ENCODE peak calls at places on chromosomes 12 and 14, in seven cellular contexts. E, C, G, N, T, L and V are unnamed samples.

GRCh38 chr12:68529466-68529865 is 81.2 kb upstream of the RAP1B start:
- DNase-seq in G (no peak), L (no peak), E (no peak), T (no peak), N (no peak), C (no peak), V (no peak)

GRCh38 chr12:102910792-102911191 is 6.3 kb downstream of the PAH start:
- DNase-seq in G (no peak), C (no peak), E (no peak), T (no peak), N (no peak), L (no peak), V (no peak)

GRCh38 chr12:114878781-114879180 is 194.8 kb upstream of the TBX3 start:
- DNase-seq in C (no peak), E (no peak), N (no peak), T (no peak), G (no peak), L (no peak), V (no peak)

GRCh38 chr14:81051547-81051946 is 96.1 kb downstream of the TSHR start:
- DNase-seq in G (no peak), E (no peak), C (no peak), N (no peak), L (no peak), T (no peak), V (no peak)

GRCh38 chr12:65584041-65584440 is 240.2 kb upstream of the HMGA2 start:
- DNase-seq in L (no peak), G (no peak), E (no peak), T (no peak), N (no peak), C (no peak), V (no peak)

GRCh38 chr12:123714302-123714627 is 2.1 kb downstream of the ATP6V0A2 start:
- DNase-seq in E (no peak), C (no peak), N (no peak), G (no peak), L (no peak), T (no peak), V (no peak)

GRCh38 chr12:51773145-51773869 is 75.2 kb downstream of the FIGNL2 start:
- DNase-seq in E (no peak), T (no peak), G (no peak), N (peak), L (no peak), C (no peak), V (no peak)

GRCh38 chr14:36556811-36557433 is 25.5 kb downstream of the NKX2-8 start:
- DNase-seq in E (no peak), C (no peak), G (no peak), N (peak), L (no peak), T (no peak), V (no peak)

GRCh38 chr12:95548056-95548538 is 3.2 kb downstream of the USP44 start:
- DNase-seq in E (no peak), N (no peak), L (peak), T (no peak), G (peak), C (peak), V (peak)

GRCh38 chr12:113276306-113276705 is 55.0 kb downstream of the TPCN1 start:
- DNase-seq in T (peak), E (no peak), C (no peak), G (no peak), L (no peak), N (no peak), V (no peak)

GRCh38 chr14:93759781-93760307 is 28.4 kb downstream of the PRIMA1 start:
- DNase-seq in T (peak), E (no peak), C (no peak), L (peak), N (no peak), G (no peak), V (no peak)

GRCh38 chr12:29534935-29535334 is 37.4 kb upstream of the OVCH1 start:
- DNase-seq in L (no peak), E (no peak), T (no peak), C (no peak), G (no peak), N (no peak), V (no peak)

GRCh38 chr12:53097207-53097563 is 282 bp upstream of the IGFBP6 start:
- DNase-seq in C (no peak), N (no peak), T (no peak), L (no peak), G (no peak), E (no peak), V (no peak)

GRCh38 chr14:20760950-20761349 is 7.3 kb upstream of the EDDM3B start:
- DNase-seq in T (no peak), L (no peak), E (no peak), N (no peak), C (no peak), G (no peak), V (no peak)

GRCh38 chr12:15035185-15035584 is 62.3 kb downstream of the PDE6H start:
- DNase-seq in T (no peak), L (no peak), N (no peak), G (no peak), E (no peak), C (no peak), V (no peak)

GRCh38 chr14:28744126-28744525 is 22.5 kb upstream of the FOXG1 start:
- DNase-seq in G (no peak), E (no peak), C (no peak), T (no peak), N (no peak), L (no peak), V (no peak)

GRCh38 chr14:95258754-95259593 is 60.7 kb downstream of the CLMN start:
- DNase-seq in L (no peak), C (no peak), N (no peak), G (peak), E (no peak), T (no peak), V (no peak)

GRCh38 chr12:19530631-19531020 is 91.3 kb downstream of the AEBP2 start:
- DNase-seq in C (no peak), G (no peak), L (no peak), E (no peak), N (no peak), T (no peak), V (no peak)

GRCh38 chr12:25434493-25434892 is 118.6 kb downstream of the LMNTD1 start:
- DNase-seq in G (no peak), T (no peak), C (no peak), E (no peak), L (no peak), N (no peak), V (no peak)

GRCh38 chr12:73220951-73221350 is 948.8 kb downstream of the TRHDE start:
- DNase-seq in L (no peak), C (no peak), T (no peak), E (no peak), G (no peak), N (no peak), V (no peak)

GRCh38 chr14:100900837-100901390 is 2.6 kb downstream of the RTL1 start:
- DNase-seq in E (peak), L (peak), G (no peak), T (peak), C (peak), N (peak), V (no peak)

GRCh38 chr12:50597200-50598195 is 92.7 kb downstream of the DIP2B start:
- DNase-seq in L (no peak), N (peak), G (peak), T (no peak), E (no peak), C (no peak), V (no peak)

GRCh38 chr12:5442251-5443006 is 10.5 kb downstream of the NTF3 start:
- DNase-seq in G (no peak), L (no peak), N (peak), T (no peak), E (no peak), C (no peak), V (no peak)

GRCh38 chr14:57205953-57206352 is 62.8 kb downstream of the EXOC5 start:
- DNase-seq in E (no peak), L (no peak), C (no peak), N (no peak), G (no peak), T (no peak), V (no peak)

GRCh38 chr14:79483472-79483871 is 727.8 kb downstream of the DIO2 start:
- DNase-seq in T (no peak), E (no peak), L (no peak), N (no peak), G (no peak), C (no peak), V (no peak)

GRCh38 chr14:87896393-87897380 is 96.3 kb downstream of the GALC start:
- DNase-seq in N (peak), E (no peak), L (no peak), T (no peak), C (no peak), G (no peak), V (no peak)

GRCh38 chr14:45198551-45198950 is 54.5 kb downstream of the MIS18BP1 start:
- DNase-seq in G (no peak), T (no peak), E (no peak), N (no peak), C (no peak), L (no peak), V (no peak)

GRCh38 chr12:118344829-118345228 is 27.9 kb downstream of the TAOK3 start:
- DNase-seq in E (no peak), N (no peak), C (no peak), L (no peak), G (no peak), T (no peak), V (no peak)

GRCh38 chr12:59803735-59804134 is 207.9 kb downstream of the SLC16A7 start:
- DNase-seq in T (no peak), E (no peak), L (no peak), N (no peak), C (no peak), G (no peak), V (no peak)

GRCh38 chr14:106024983-106025604 is 498.7 kb downstream of the TMEM121 start:
- DNase-seq in N (no peak), T (peak), C (no peak), G (no peak), E (no peak), L (no peak), V (no peak)

GRCh38 chr12:123897221-123897620 is 75.4 kb downstream of the CCDC92 start:
- DNase-seq in G (no peak), T (no peak), L (no peak), N (peak), E (no peak), C (no peak), V (no peak)

GRCh38 chr12:1287446-1287975 is 296.5 kb downstream of the ERC1 start:
- DNase-seq in E (no peak), C (no peak), G (no peak), T (no peak), L (no peak), N (no peak), V (no peak)

GRCh38 chr14:57493467-57494181 is at the start of gene CCDC198:
- DNase-seq in G (no peak), T (no peak), L (no peak), C (no peak), E (no peak), N (no peak), V (no peak)

GRCh38 chr14:45287609-45288008 is 34.6 kb upstream of the MIS18BP1 start:
- DNase-seq in G (no peak), L (no peak), E (no peak), N (no peak), C (no peak), T (no peak), V (no peak)

GRCh38 chr14:100862277-100862676 is 36.4 kb downstream of the MEG3 start:
- DNase-seq in E (no peak), C (peak), T (peak), G (no peak), N (no peak), L (no peak), V (no peak)

GRCh38 chr12:25988505-25988904 is 30.0 kb downstream of the RASSF8 start:
- DNase-seq in E (no peak), L (no peak), C (no peak), T (no peak), N (no peak), G (no peak), V (no peak)

DNA sequence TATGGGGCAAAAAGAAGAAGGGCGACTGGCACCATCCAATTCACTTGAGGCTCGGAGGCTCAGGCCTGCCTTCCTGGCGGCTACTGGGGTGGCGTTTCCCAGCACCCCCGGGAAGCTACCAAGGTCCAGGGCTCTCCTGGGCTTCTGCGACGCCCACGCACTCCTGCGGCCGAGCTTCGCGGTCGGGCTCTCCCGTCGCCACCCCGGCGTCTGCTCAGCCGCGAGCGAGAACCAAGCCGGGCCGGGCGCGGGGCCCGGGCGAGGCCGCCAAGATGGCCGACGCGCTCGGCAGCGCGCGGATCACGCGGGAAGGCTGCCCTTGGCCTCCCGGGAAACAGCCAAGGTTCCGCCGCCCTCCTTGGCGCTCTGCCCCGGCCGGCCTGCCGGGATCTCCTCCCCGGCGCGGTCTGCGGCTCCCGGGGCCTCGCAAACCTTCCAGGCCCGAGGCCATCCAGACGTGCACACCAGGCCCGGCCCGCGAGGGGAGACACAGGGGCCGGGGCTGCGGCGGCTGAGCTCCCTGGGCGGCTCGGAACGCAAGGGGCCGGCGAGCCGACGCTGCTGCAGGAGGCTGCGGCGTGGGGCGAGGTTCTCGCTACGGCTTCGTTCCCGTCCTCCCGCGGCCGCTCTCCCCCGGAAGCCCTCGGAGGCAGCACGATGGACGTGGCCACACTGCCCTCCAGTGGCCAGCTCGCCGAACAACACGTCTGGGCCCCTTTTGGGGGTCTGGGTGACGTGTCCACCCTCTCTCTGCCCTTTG is 23.5 kb upstream of the ZFP36L1 start:
- DNase-seq in E (peak), C (peak), N (no peak), T (peak), L (peak), G (peak), V (peak)
- TF ChIP-seq POLR2A in E (no peak), C (no peak), N (no peak), T (no peak), L (peak), G (no peak), V (peak)

GRCh38 chr14:99579903-99580570 is 24.0 kb downstream of the CCDC85C start:
- DNase-seq in N (peak), T (no peak), G (peak), C (no peak), E (no peak), L (peak), V (no peak)
- H3K4me3 ChIP-seq in N (peak), T (no peak), G (peak), C (no peak), E (no peak), L (no peak), V (no peak)

DNA sequence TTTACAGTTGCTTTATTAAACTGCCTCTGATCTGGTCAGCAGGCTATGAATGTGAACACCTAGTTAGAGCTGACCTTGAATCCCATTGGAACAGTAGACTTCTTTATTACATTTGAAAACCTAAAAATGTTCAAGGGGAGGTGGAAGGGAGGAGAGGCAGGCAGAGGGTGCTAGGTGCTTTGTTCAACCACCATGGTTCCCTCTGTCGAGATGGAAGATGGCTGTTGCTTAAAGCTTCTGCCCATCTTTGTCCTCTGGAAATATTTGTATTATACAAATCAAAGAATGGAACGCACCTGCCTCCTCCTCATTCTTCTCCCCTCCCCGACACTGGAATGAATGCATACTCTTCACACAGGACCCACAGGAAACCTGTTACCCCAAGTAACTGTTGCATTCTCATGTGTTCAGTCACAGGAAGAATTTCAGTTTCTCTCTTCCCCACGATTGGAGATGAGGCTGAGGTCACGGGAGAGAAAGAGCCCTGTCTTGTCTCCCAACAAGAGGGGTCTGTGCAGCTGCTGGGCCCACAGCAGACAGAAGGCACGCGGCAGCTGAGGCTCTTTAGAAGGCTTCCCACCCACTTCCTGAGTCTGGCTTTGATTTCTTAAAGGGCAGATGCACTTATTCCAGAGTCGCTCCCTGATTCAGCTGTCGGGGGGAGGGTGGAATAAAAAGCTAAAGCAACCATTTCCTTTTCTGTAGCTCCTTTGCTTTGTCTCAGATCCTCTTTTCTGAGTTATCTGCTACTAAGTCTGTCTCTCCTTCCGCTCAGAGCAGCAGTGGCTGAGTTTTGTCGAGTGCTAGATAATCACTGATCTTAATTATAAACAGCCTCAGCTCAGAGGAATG is 217.9 kb upstream of the BTG1 start:
- DNase-seq in L (peak), N (no peak), E (no peak), T (peak), G (no peak), C (peak), V (peak)
- TF ChIP-seq POLR2A in L (no peak), N (no peak), E (no peak), T (no peak), G (no peak), C (peak), V (no peak)

DNA sequence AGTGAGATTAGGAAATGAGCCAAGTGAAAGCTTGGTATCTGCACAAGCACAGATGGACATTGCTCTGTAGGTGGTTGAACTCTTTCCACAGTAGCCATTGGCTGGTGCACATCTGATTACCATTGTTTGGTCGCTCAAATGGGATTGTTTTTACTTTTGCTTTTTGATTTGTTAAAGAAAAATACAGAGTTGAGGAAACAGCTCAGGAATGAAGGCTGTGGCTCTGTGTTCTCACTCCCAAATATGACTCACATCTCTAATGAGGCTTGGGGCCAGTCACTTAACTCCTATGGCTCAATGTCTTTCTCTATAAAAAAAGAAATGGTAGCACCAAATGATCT is 241.3 kb downstream of the BMP4 start:
- DNase-seq in T (no peak), E (no peak), C (no peak), G (no peak), N (peak), L (no peak), V (no peak)
- H3K4me3 ChIP-seq in T (peak), E (peak), C (no peak), G (no peak), N (no peak), L (no peak), V (peak)

DNA sequence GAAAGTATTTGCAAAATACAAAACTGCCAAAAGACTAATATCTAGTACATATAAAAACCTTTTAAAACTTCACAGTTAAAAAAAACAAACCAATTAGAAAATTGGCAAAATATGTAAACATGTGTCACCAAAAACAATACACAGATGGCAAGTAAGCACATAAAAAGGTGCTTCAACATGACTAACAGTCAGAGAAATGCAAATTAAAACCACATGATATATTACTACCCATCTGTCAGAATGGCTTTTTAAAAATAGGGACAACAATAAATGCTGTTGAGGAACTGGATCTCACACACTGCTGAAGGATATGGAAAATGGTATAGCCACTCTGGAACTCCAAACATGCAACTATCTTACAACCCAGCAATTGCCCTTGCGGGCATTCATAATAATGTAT is 1153.6 kb downstream of the FLRT2 start:
- DNase-seq in T (no peak), C (no peak), L (no peak), E (no peak), G (no peak), N (no peak), V (no peak)
- TF ChIP-seq POLR2A in T (no peak), C (no peak), L (no peak), E (no peak), G (no peak), N (no peak), V (no peak)

DNA sequence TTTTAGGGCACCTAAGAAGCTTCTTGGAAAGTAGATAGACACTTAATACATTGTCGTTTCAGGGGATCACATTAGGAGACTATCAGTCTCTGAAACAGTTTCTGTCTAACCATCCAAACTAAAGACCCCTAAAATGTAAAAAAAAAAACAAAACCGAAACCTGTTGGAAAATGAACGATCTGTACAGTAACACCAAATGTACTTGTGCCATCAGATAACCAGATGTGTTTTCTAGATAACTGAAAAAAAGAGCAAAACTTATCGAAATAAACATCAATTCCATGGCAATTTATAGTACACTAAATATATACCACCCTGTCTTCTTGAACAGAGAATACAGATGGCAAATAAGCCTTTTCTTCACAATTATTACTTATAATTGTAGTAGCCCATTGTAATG is 2.0 kb downstream of the LDHB start:
- DNase-seq in G (no peak), C (no peak), T (no peak), L (no peak), N (no peak), E (no peak), V (no peak)
- H3K4me3 ChIP-seq in G (peak), C (no peak), T (peak), L (no peak), N (no peak), E (no peak), V (no peak)

GRCh38 chr14:75279739-75280447 is 1.3 kb downstream of the FOS start:
- DNase-seq in N (no peak), G (no peak), T (peak), E (no peak), C (peak), L (peak), V (no peak)
- TF ChIP-seq POLR2A in N (no peak), G (no peak), T (no peak), E (peak), C (peak), L (no peak), V (no peak)

GRCh38 chr12:62763319-62763718 is 171.6 kb downstream of the PPM1H start:
- DNase-seq in C (no peak), N (no peak), E (no peak), T (no peak), L (no peak), G (no peak), V (no peak)
- H3K4me3 ChIP-seq in C (no peak), N (no peak), E (no peak), T (no peak), L (no peak), G (no peak), V (no peak)

GRCh38 chr14:68815288-68816182 is 22.7 kb upstream of the ZFP36L1 start:
- DNase-seq in C (peak), L (no peak), N (no peak), E (no peak), T (no peak), G (no peak), V (no peak)
- TF ChIP-seq POLR2A in C (no peak), L (no peak), N (peak), E (no peak), T (no peak), G (no peak), V (no peak)